ENCODE peak calls at places on chromosomes 11 and 22, in six cellular contexts. U is GM23338; H is OCI-LY7; P is sigmoid colon; T is heart left ventricle; S is CD8-positive, alpha-beta T cell. D is an unnamed sample.

GRCh38 chr22:40524392-40525249 is 111.9 kb downstream of the MRTFA start:
- DNase-seq in U (peak), H (peak), P (no peak), T (no peak), S (no peak), D (no peak)

GRCh38 chr11:3014943-3015342 is 22.8 kb upstream of the NAP1L4 start:
- DNase-seq in U (no peak), H (no peak), P (no peak), T (no peak), S (no peak), D (no peak)

GRCh38 chr22:35313311-35314121 is 13.8 kb downstream of the TOM1 start:
- DNase-seq in U (no peak), H (no peak), P (peak), T (no peak), S (no peak), D (peak)

GRCh38 chr11:4551346-4551979 is 6.5 kb downstream of the OR52M1 start:
- DNase-seq in U (peak), H (no peak), P (no peak), T (no peak), S (no peak), D (no peak)

GRCh38 chr11:58058276-58059010 is 27.7 kb downstream of the OR6Q1 start:
- DNase-seq in U (no peak), H (no peak), P (no peak), T (no peak), S (no peak), D (no peak)

GRCh38 chr11:106390078-106390477 is 312.6 kb downstream of the AASDHPPT start:
- DNase-seq in U (no peak), H (no peak), P (no peak), T (no peak), S (no peak), D (no peak)

GRCh38 chr11:33829430-33830141 is 55.3 kb upstream of the FBXO3 start:
- DNase-seq in U (peak), H (peak), P (no peak), T (no peak), S (peak), D (no peak)

GRCh38 chr22:48488611-48489456 is 1338.8 kb downstream of the BRD1 start:
- DNase-seq in U (peak), H (no peak), P (peak), T (no peak), S (no peak), D (no peak)

GRCh38 chr11:81237139-81237538 is 1496.5 kb downstream of the FAM181B start:
- DNase-seq in U (peak), H (peak), P (no peak), T (no peak), S (no peak), D (no peak)

GRCh38 chr22:44914026-44914721 is 95.6 kb downstream of the PHF21B start:
- DNase-seq in U (no peak), H (no peak), P (peak), T (no peak), S (no peak), D (no peak)

GRCh38 chr11:128283445-128283844 is 303.9 kb downstream of the ETS1 start:
- DNase-seq in U (no peak), H (no peak), P (no peak), T (no peak), S (no peak), D (no peak)

GRCh38 chr22:43343262-43343988 is at the start of gene SCUBE1:
- DNase-seq in U (peak), H (no peak), P (no peak), T (peak), S (peak), D (no peak)

GRCh38 chr22:31248965-31249940 is 37.2 kb downstream of the LIMK2 start:
- DNase-seq in U (no peak), H (no peak), P (peak), T (no peak), S (no peak), D (no peak)

GRCh38 chr22:37304595-37305343 is 22.5 kb downstream of the CYTH4 start:
- DNase-seq in U (peak), H (no peak), P (no peak), T (no peak), S (no peak), D (no peak)

GRCh38 chr11:74255741-74256369 is 55.6 kb downstream of the P4HA3 start:
- DNase-seq in U (peak), H (peak), P (no peak), T (no peak), S (peak), D (no peak)

GRCh38 chr11:43832536-43832935 is 48.1 kb upstream of the ALKBH3 start:
- DNase-seq in U (no peak), H (no peak), P (no peak), T (no peak), S (no peak), D (no peak)

GRCh38 chr22:42780070-42780540 is 59.4 kb upstream of the A4GALT start:
- DNase-seq in U (peak), H (peak), P (no peak), T (no peak), S (peak), D (peak)

GRCh38 chr11:131628739-131629138 is 258.3 kb downstream of the NTM start:
- DNase-seq in U (no peak), H (no peak), P (no peak), T (no peak), S (no peak), D (no peak)

GRCh38 chr11:22337571-22338464 is at the start of gene SLC17A6:
- DNase-seq in U (peak), H (peak), P (no peak), T (no peak), S (no peak), D (no peak)

GRCh38 chr11:1922411-1923113 is 3.1 kb downstream of the TNNT3 start:
- DNase-seq in U (no peak), H (no peak), P (no peak), T (peak), S (no peak), D (no peak)

GRCh38 chr22:44859641-44860040 is 107.3 kb downstream of the ARHGAP8 start:
- DNase-seq in U (no peak), H (no peak), P (no peak), T (peak), S (no peak), D (no peak)

GRCh38 chr11:9099617-9100016 is 8.2 kb upstream of the SCUBE2 start:
- DNase-seq in U (no peak), H (no peak), P (no peak), T (no peak), S (no peak), D (no peak)

GRCh38 chr11:18701614-18702216 is 3.1 kb downstream of the TMEM86A start:
- DNase-seq in U (no peak), H (no peak), P (peak), T (no peak), S (no peak), D (no peak)

GRCh38 chr22:26466196-26466595 is 17.4 kb downstream of the HPS4 start:
- DNase-seq in U (no peak), H (no peak), P (no peak), T (no peak), S (no peak), D (no peak)

GRCh38 chr22:36762687-36763260 is 13.1 kb downstream of the IFT27 start:
- DNase-seq in U (no peak), H (no peak), P (peak), T (peak), S (no peak), D (no peak)

GRCh38 chr11:36053901-36054300 is 110.0 kb downstream of the LDLRAD3 start:
- DNase-seq in U (no peak), H (no peak), P (no peak), T (no peak), S (no peak), D (no peak)

GRCh38 chr11:112213753-112214152 is 12.5 kb upstream of the PTS start:
- DNase-seq in U (no peak), H (no peak), P (no peak), T (no peak), S (no peak), D (no peak)

GRCh38 chr11:117679464-117679863 is 117.6 kb downstream of the DSCAML1 start:
- DNase-seq in U (no peak), H (no peak), P (no peak), T (no peak), S (no peak), D (no peak)

GRCh38 chr11:1226981-1227550 is 4.2 kb downstream of the MUC5B start:
- DNase-seq in U (peak), H (no peak), P (peak), T (peak), S (no peak), D (no peak)

GRCh38 chr22:32859743-32860142 is 58.2 kb downstream of the TIMP3 start:
- DNase-seq in U (no peak), H (no peak), P (no peak), T (no peak), S (no peak), D (no peak)

GRCh38 chr11:28090052-28090749 is 17.8 kb downstream of the KIF18A start:
- DNase-seq in U (no peak), H (no peak), P (no peak), T (no peak), S (no peak), D (no peak)

GRCh38 chr11:1815311-1815710 is 19.5 kb upstream of the SYT8 start:
- DNase-seq in U (no peak), H (no peak), P (peak), T (no peak), S (no peak), D (no peak)

GRCh38 chr11:112265659-112266409 is 5.2 kb upstream of the PLET1 start:
- DNase-seq in U (no peak), H (no peak), P (peak), T (no peak), S (no peak), D (no peak)

GRCh38 chr11:62553839-62554361 is 7.3 kb upstream of the AHNAK start:
- DNase-seq in U (no peak), H (no peak), P (no peak), T (no peak), S (no peak), D (no peak)

GRCh38 chr11:59154585-59154984 is 11.9 kb downstream of the FAM111A start:
- DNase-seq in U (no peak), H (no peak), P (no peak), T (no peak), S (no peak), D (no peak)

GRCh38 chr11:10917802-10918201 is 59.9 kb upstream of the ZBED5 start:
- DNase-seq in U (no peak), H (no peak), P (no peak), T (no peak), S (no peak), D (no peak)

GRCh38 chr11:120218695-120219033 is 7.8 kb downstream of the OAF start:
- DNase-seq in U (no peak), H (no peak), P (no peak), T (no peak), S (no peak), D (no peak)

GRCh38 chr11:120219157-120219934 is 8.5 kb downstream of the OAF start:
- DNase-seq in U (no peak), H (no peak), P (peak), T (peak), S (no peak), D (no peak)

GRCh38 chr11:120217941-120218694 is 7.3 kb downstream of the OAF start:
- DNase-seq in U (no peak), H (no peak), P (no peak), T (peak), S (no peak), D (no peak)

GRCh38 chr11:120216426-120217102 is 5.7 kb downstream of the OAF start:
- DNase-seq in U (no peak), H (no peak), P (no peak), T (peak), S (no peak), D (no peak)

GRCh38 chr11:120217526-120217925 is 6.7 kb downstream of the OAF start:
- DNase-seq in U (no peak), H (no peak), P (no peak), T (peak), S (no peak), D (no peak)
- TF ChIP-seq CTCF in U (no peak), H (no peak), P (no peak), T (no peak), S (no peak), D (no peak)

DNA sequence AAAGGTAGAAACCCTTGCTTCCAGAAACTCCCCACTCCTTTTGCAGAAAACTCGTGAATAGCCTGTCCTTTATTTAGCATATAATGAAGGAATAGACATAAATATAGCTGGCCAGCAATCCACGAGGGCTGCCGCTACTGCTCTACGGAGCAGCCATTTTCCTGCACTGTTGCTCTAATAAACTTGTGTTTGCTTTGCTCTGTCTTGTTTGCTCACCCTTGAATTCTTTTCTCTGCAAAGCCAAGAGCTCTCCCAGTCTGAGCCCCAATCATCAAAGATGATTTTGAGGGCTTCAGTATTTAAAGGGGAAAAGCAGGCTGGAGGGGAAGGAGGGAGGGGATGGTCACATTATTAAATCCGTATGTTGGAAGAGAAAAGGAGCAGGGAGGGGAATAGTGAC is 16.6 kb upstream of the CHKA start:
- DNase-seq in U (no peak), H (no peak), P (peak), T (no peak), S (no peak), D (no peak)
- H3K4me3 ChIP-seq in U (no peak), H (no peak), P (peak), T (no peak), S (no peak), D (no peak)

GRCh38 chr11:125264091-125265022 is 99.8 kb downstream of the PKNOX2 start:
- DNase-seq in U (no peak), H (no peak), P (no peak), T (no peak), S (no peak), D (no peak)

GRCh38 chr11:125262825-125263218 is 98.3 kb downstream of the PKNOX2 start:
- DNase-seq in U (no peak), H (no peak), P (no peak), T (no peak), S (no peak), D (no peak)

GRCh38 chr11:125263268-125263790 is 98.8 kb downstream of the PKNOX2 start:
- DNase-seq in U (peak), H (no peak), P (peak), T (peak), S (no peak), D (peak)

GRCh38 chr11:125262194-125262824 is 97.8 kb downstream of the PKNOX2 start:
- DNase-seq in U (no peak), H (no peak), P (no peak), T (no peak), S (no peak), D (no peak)

GRCh38 chr11:125261471-125262087 is 97.0 kb downstream of the PKNOX2 start:
- DNase-seq in U (no peak), H (no peak), P (no peak), T (no peak), S (no peak), D (no peak)
- H3K27ac ChIP-seq in U (no peak), H (no peak), P (peak), T (no peak), S (no peak), D (no peak)

GRCh38 chr22:20117656-20118571 is 888 bp upstream of the TRMT2A start:
- DNase-seq in U (peak), H (peak), P (no peak), T (peak), S (peak), D (no peak)

GRCh38 chr22:20115691-20116375 is at the start of gene RANBP1:
- DNase-seq in U (peak), H (no peak), P (no peak), T (peak), S (no peak), D (no peak)

GRCh38 chr22:20116376-20116950 is 559 bp downstream of the RANBP1 start:
- DNase-seq in U (peak), H (no peak), P (peak), T (peak), S (no peak), D (no peak)

GRCh38 chr22:20118572-20119020 is 1.6 kb upstream of the TRMT2A start:
- DNase-seq in U (no peak), H (no peak), P (no peak), T (no peak), S (no peak), D (no peak)

DNA sequence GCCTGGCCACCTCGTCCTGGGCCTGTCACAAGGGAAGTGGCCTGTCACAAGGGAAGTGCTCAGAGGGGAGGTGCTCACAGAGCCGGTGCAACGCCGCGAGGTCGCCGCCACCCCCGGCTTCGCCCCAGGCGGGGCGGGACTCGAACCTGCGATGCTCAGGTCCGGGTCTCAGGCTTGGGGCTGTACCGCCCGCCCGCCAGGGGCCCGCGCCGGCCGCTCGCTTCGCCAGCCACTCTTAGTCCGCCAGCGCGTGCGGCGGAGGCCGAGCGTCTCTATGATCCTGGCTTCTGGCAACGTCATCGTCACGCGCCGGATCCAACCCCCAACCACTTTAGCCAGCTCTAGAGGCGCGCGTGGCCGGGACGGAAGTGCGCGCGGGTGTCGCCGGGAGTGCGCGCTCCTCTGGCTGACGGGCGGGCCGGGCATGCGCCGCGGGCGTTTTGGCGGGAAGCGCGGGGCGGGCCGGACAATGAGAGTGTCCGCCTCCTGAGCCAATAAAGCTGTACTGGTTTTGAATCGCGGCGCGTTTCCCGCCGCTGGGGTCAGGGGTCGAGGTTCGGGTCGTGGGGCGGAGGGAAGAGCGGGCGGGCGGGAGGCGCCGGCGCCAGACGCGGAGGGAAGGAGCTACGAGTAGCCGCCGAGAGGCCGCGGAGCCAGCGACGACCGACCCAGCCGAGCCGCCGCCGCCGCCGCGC is at the start of gene TRMT2A:
- DNase-seq in U (peak), H (peak), P (peak), T (peak), S (peak), D (peak)
- TF ChIP-seq CTCF in U (peak), H (peak), P (no peak), T (no peak), S (no peak), D (peak)

DNA sequence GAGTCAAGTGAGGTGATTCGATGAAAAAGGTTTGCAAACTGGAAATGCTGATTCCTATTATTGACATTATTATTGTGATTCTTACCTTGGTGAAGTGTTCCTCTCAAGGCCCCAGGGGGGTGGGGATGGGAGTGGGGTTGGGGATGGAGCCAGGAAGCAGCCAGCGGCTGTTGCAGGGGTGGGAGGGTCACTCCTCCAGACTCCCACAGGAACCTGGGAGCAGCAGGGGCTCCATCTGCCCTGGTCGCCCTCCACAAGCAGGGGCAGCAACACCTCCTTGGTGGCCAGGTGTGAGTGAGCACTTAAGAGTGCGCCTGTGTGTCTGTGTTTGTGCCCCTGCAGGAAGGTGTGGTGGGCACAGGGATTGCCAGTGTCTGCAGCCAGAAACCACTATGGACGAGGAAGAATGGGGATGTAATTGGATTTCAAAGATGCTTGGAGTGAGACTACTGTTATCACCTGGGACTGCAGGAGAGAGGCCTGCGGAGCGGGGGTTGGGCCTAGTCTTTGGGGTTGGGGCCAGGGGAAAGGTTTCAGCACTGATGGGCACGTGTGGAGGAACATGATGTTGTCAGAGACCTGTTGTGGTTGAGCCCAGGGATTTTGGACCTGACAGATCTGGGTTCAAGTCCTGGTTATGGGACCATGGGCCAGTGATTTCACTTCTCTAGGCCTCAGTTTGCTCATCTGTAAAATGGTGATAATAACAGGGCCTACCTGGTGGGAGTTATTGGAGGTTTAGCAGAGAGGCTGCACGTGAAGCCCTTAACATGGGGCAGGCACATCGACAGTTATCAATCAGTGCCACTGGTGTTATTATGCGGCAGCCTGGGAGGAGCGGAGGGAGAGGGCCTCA is 3.6 kb upstream of the TP53I11 start:
- DNase-seq in U (no peak), H (no peak), P (no peak), T (no peak), S (no peak), D (no peak)
- H3K4me3 ChIP-seq in U (peak), H (no peak), P (no peak), T (no peak), S (no peak), D (no peak)

GRCh38 chr11:12113294-12113693 is 2.9 kb downstream of the MICAL2 start:
- DNase-seq in U (no peak), H (no peak), P (no peak), T (no peak), S (no peak), D (no peak)

GRCh38 chr11:12112731-12113130 is 2.3 kb downstream of the MICAL2 start:
- DNase-seq in U (no peak), H (no peak), P (no peak), T (no peak), S (no peak), D (no peak)

GRCh38 chr11:12111482-12112149 is 1.2 kb downstream of the MICAL2 start:
- DNase-seq in U (peak), H (no peak), P (no peak), T (no peak), S (no peak), D (no peak)

GRCh38 chr11:12110714-12111481 is 508 bp downstream of the MICAL2 start:
- DNase-seq in U (peak), H (no peak), P (peak), T (peak), S (peak), D (no peak)

GRCh38 chr11:12112150-12112520 is 1.7 kb downstream of the MICAL2 start:
- DNase-seq in U (no peak), H (no peak), P (no peak), T (no peak), S (no peak), D (no peak)
- H3K27ac ChIP-seq in U (no peak), H (no peak), P (peak), T (peak), S (no peak), D (peak)

GRCh38 chr22:38450234-38450797 is 4.7 kb downstream of the KCNJ4 start:
- DNase-seq in U (no peak), H (no peak), P (no peak), T (no peak), S (no peak), D (no peak)
- TF ChIP-seq CTCF in U (no peak), H (no peak), P (no peak), T (no peak), S (no peak), D (no peak)

GRCh38 chr22:20847318-20847822 is 11.2 kb downstream of the PI4KA start:
- DNase-seq in U (no peak), H (no peak), P (no peak), T (no peak), S (no peak), D (no peak)
- H3K4me3 ChIP-seq in U (no peak), H (no peak), P (no peak), T (no peak), S (no peak), D (no peak)

D was measured in thoracic aorta.